ENCODE peak calls at places on chromosomes 2 and 18, in five cellular contexts. W is CD4-positive, CD25-positive, alpha-beta regulatory T cell; A is IMR-90; E is K562; N is right cardiac atrium. H is an unnamed sample.

GRCh38 chr18:59897321-59897954 is 2.4 kb upstream of the PMAIP1 start:
- DNase-seq in W (no peak), A (no peak), E (no peak), N (no peak), H (no peak)

GRCh38 chr2:215841175-215841816 is 172.1 kb downstream of the MREG start:
- DNase-seq in W (no peak), A (no peak), E (no peak), N (peak; percentile 38), H (no peak)

GRCh38 chr2:146252119-146252518 is 1592.7 kb upstream of the ACVR2A start:
- DNase-seq in W (no peak), A (no peak), E (no peak), N (no peak), H (no peak)

GRCh38 chr2:191366199-191366598 is 121.0 kb downstream of the MYO1B start:
- DNase-seq in W (no peak), A (peak; percentile 89), E (no peak), N (no peak), H (no peak)

GRCh38 chr2:207532676-207533075 is 2.9 kb downstream of the CREB1 start:
- DNase-seq in W (no peak), A (no peak), E (no peak), N (no peak), H (no peak)

GRCh38 chr18:54187372-54187771 is 37.1 kb downstream of the MBD2 start:
- DNase-seq in W (no peak), A (no peak), E (no peak), N (no peak), H (no peak)

GRCh38 chr2:75276093-75277055 is 77.1 kb upstream of the TACR1 start:
- DNase-seq in W (no peak), A (peak; percentile 72), E (no peak), N (no peak), H (no peak)

GRCh38 chr2:235343869-235344268 is 150.0 kb upstream of the AGAP1 start:
- DNase-seq in W (no peak), A (peak; percentile 11), E (no peak), N (no peak), H (peak; percentile 19)

GRCh38 chr2:150107816-150108215 is 379.7 kb downstream of the RND3 start:
- DNase-seq in W (no peak), A (no peak), E (no peak), N (no peak), H (no peak)

GRCh38 chr2:6352906-6353515 is 512.7 kb downstream of the CMPK2 start:
- DNase-seq in W (no peak), A (peak; percentile 58), E (no peak), N (peak; percentile 74), H (peak; percentile 73)

GRCh38 chr2:215799194-215799593 is 214.2 kb downstream of the MREG start:
- DNase-seq in W (no peak), A (peak; percentile 64), E (no peak), N (no peak), H (no peak)

GRCh38 chr2:174023591-174024523 is 58.7 kb upstream of the SP3 start:
- DNase-seq in W (no peak), A (peak; percentile 95), E (no peak), N (peak; percentile 77), H (no peak)

GRCh38 chr2:38444247-38444646 is 67.2 kb upstream of the ATL2 start:
- DNase-seq in W (no peak), A (peak; percentile 43), E (no peak), N (no peak), H (no peak)

GRCh38 chr2:158795110-158795924 is at the start of gene DAPL1:
- DNase-seq in W (no peak), A (no peak), E (no peak), N (no peak), H (peak; percentile 74)

GRCh38 chr2:123453772-123454171 is 571.3 kb upstream of the CNTNAP5 start:
- DNase-seq in W (no peak), A (no peak), E (no peak), N (no peak), H (no peak)

GRCh38 chr2:158618859-158619490 is 162.2 kb downstream of the PKP4 start:
- DNase-seq in W (no peak), A (peak; percentile 47), E (no peak), N (no peak), H (no peak)

GRCh38 chr2:228705331-228705730 is 523.8 kb upstream of the SPHKAP start:
- DNase-seq in W (no peak), A (no peak), E (no peak), N (no peak), H (no peak)

GRCh38 chr18:22977847-22978701 is 44.9 kb downstream of the RBBP8 start:
- DNase-seq in W (no peak), A (peak; percentile 89), E (no peak), N (no peak), H (peak; percentile 16)

GRCh38 chr2:238504181-238504711 is 77.5 kb downstream of the ASB1 start:
- DNase-seq in W (no peak), A (no peak), E (no peak), N (no peak), H (no peak)

GRCh38 chr2:207995887-207996286 is 29.4 kb downstream of the PLEKHM3 start:
- DNase-seq in W (no peak), A (peak; percentile 23), E (no peak), N (no peak), H (no peak)

GRCh38 chr2:1366546-1367134 is 46.6 kb upstream of the TPO start:
- DNase-seq in W (no peak), A (no peak), E (no peak), N (peak; percentile 85), H (peak; percentile 96)

GRCh38 chr2:95799892-95800291 is 191.7 kb downstream of the ANKRD36C start:
- DNase-seq in W (no peak), A (no peak), E (no peak), N (peak; percentile 33), H (no peak)

GRCh38 chr18:49728542-49728941 is 84.8 kb downstream of the ACAA2 start:
- DNase-seq in W (no peak), A (no peak), E (peak; percentile 37), N (peak; percentile 69), H (peak; percentile 38)

GRCh38 chr2:29455202-29455885 is 340.1 kb downstream of the CLIP4 start:
- DNase-seq in W (no peak), A (no peak), E (no peak), N (no peak), H (no peak)

GRCh38 chr18:50871846-50872245 is 7.1 kb upstream of the ME2 start:
- DNase-seq in W (no peak), A (no peak), E (no peak), N (no peak), H (no peak)

GRCh38 chr2:30679416-30680088 is 127.7 kb downstream of the CAPN13 start:
- DNase-seq in W (no peak), A (peak; percentile 59), E (no peak), N (no peak), H (no peak)

DNA sequence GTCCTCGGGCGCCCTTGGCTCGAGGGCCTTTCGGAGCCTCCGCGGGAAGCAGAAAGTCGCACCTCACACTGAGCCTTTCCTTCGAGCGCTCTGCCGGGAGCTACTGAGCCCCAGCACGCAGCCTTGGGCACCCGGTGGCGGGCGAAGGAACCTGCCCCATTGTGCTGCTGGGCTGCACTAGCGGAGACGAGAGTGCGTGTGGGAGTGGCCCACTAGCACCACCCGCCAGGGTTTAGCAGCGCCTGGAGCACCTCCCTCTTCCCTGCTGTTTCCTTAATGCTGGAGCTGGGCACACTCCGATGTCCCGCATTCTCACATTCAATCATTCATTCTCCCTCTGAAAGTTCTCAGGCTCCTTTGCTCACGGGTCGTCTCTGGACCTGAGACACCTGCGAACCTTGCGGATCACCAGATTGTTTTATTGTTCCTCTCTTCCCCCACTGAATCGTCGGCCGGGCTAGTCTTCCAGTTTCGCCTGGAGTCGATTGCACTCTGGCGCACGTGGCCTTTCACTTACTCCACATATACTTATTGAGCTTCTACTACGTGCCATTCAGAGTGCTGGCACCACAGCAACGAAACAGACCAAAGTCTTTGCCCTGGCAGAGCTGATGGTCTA is 8.4 kb upstream of the PAX3 start:
- DNase-seq in W (no peak), A (no peak), E (no peak), N (no peak), H (peak; percentile 10)
- H3K4me3 ChIP-seq in W (no peak overlapping the region), A (no peak overlapping the region), E (no peak overlapping the region), N (no peak overlapping the region), H (no peak overlapping the region)

DNA sequence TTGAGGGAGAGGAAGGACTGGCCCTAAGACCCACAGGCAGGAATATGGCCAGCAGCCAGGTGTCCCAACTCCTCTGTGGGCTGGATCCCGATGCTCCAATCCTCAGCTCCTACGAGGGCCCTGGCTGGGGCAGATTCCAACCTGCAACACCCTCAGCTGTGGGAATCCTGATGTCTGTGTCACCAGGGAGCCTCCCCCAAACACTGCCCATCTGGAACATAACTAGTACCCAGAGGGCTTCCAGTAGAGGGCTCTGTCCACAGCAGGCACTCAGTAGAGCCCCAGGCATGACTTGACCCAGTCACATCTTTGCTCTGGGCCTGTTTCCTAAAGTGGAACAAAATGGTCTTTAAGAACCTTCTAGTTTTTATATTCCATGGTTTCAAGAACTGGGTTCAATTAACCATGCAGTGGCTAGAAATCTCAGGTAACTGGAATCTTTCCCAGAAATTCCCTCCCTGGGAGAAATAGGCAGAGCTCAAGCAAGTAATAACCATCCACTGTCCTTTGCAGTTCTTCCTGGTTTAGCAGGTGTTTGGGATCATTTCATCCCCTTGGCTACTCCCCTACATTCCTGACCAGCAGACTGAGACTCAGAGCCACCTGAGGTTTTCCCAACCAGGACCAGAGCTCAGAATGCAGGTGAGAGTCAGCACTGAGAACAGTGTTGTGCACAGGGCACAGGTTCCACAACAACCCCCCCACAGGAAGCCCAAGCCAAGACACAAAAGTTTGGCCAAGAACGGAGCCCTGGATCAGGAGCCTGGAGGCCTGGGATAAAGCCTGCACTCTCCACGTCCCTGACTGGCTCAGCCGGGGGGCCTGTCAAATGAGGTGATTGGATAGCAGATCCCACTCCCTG is 20.8 kb upstream of the LOXHD1 start:
- DNase-seq in W (no peak), A (no peak), E (no peak), N (no peak), H (no peak)
- H3K4me1 ChIP-seq in W (no peaks in the 10 kb centered on the region), A (no peaks in the 10 kb centered on the region), E (no peaks in the 10 kb centered on the region), N (no peaks in the 10 kb centered on the region), H (no peaks in the 10 kb centered on the region)

GRCh38 chr2:42118759-42119569 is 50.2 kb upstream of the EML4 start:
- DNase-seq in W (no peak), A (no peak), E (no peak), N (no peak), H (no peak)
- H3K4me3 ChIP-seq in W (no peak overlapping the region), A (no peak overlapping the region), E (no peak overlapping the region), N (no peak overlapping the region), H (no peak overlapping the region)

GRCh38 chr2:160418853-160419252 is 74.8 kb downstream of the RBMS1 start:
- DNase-seq in W (no peak), A (no peak), E (no peak), N (no peak), H (no peak)

GRCh38 chr2:160418398-160418765 is 75.2 kb downstream of the RBMS1 start:
- DNase-seq in W (no peak), A (no peak), E (no peak), N (no peak), H (no peak)

GRCh38 chr2:160419776-160420521 is 73.7 kb downstream of the RBMS1 start:
- DNase-seq in W (no peak), A (peak; percentile 77), E (no peak), N (no peak), H (no peak)

GRCh38 chr2:160417745-160418397 is 75.7 kb downstream of the RBMS1 start:
- DNase-seq in W (no peak), A (peak; percentile 95), E (no peak), N (no peak), H (no peak)

DNA sequence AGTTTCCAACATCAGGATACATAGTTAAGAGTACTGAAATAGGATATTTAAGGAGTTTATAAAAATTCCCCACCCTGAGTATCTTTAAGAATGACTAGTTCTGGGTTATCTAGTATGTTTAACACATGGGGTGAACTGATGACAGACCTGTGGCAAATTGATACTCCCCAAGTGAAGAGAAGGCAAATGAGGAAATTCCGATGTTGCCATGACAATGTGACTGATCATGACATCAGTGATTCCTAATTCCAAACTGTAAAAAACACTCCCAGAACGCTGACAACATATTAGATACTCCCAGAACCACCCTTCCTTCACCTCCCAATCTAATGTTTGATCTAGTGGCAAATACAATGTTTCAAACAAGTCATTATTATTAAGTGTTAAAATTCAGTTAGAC is 77.6 kb downstream of the RBMS1 start:
- DNase-seq in W (no peak), A (peak; percentile 86), E (no peak), N (no peak), H (no peak)
- H3K4me1 ChIP-seq in W (peaks cover 15% of the 10 kb centered on the region), A (peaks cover 21% of the 10 kb centered on the region), E (no peaks in the 10 kb centered on the region), N (peaks cover 7% of the 10 kb centered on the region), H (no peaks in the 10 kb centered on the region)

H was measured in body of pancreas.